ENCODE peak calls at places on chromosomes 1 and 21, in five cellular contexts. J is WTC11, A is HepG2, W is GM12878, P is A549. R is an unnamed sample.

GRCh38 chr1:67041836-67042503 is 12.0 kb downstream of the SLC35D1 start:
- DNase-seq in J (no peak), P (no peak), A (no peak), W (no peak), R (no peak)

GRCh38 chr21:46347203-46347550 is 23.2 kb downstream of the PCNT start:
- DNase-seq in J (no peak), P (no peak), A (no peak), W (no peak), R (no peak)

GRCh38 chr1:3618904-3619671 is 5.7 kb upstream of the TPRG1L start:
- DNase-seq in A (peak; percentile 77), P (peak; percentile 72), J (peak; percentile 78), W (peak; percentile 11), R (peak; percentile 88)

GRCh38 chr1:228345201-228345930 is 61.3 kb downstream of the TRIM11 start:
- DNase-seq in A (no peak), W (no peak), P (no peak), J (peak; percentile 8), R (no peak)

GRCh38 chr1:67336783-67337182 is 29.1 kb downstream of the IL12RB2 start:
- DNase-seq in J (no peak), P (no peak), A (no peak), W (no peak), R (no peak)

GRCh38 chr1:54547601-54548388 is at the start of gene ACOT11:
- DNase-seq in A (peak; percentile 72), P (peak; percentile 36), W (no peak), J (peak; percentile 45), R (peak; percentile 45)

GRCh38 chr21:34909492-34910292 is 139.4 kb downstream of the RUNX1 start:
- DNase-seq in P (no peak), A (no peak), J (no peak), W (no peak), R (peak; percentile 56)

GRCh38 chr1:18535391-18536210 is 54.9 kb downstream of the KLHDC7A start:
- DNase-seq in P (no peak), W (no peak), J (no peak), A (no peak), R (no peak)

GRCh38 chr1:187631381-187631675 is 802.6 kb downstream of the PLA2G4A start:
- DNase-seq in J (no peak), W (no peak), A (no peak), P (no peak), R (no peak)

GRCh38 chr1:111204923-111205723 is 4.7 kb upstream of the DENND2D start:
- DNase-seq in A (no peak), W (no peak), J (no peak), P (no peak), R (no peak)

GRCh38 chr1:25912076-25912831 is 6.0 kb upstream of the STMN1 start:
- DNase-seq in P (no peak), J (no peak), W (no peak), A (no peak), R (no peak)

GRCh38 chr1:247746391-247746935 is 1.5 kb downstream of the OR14A2 start:
- DNase-seq in A (no peak), P (no peak), J (no peak), W (no peak), R (no peak)

GRCh38 chr1:25095635-25096200 is 136.6 kb downstream of the SYF2 start:
- DNase-seq in W (no peak), J (no peak), A (no peak), P (no peak), R (no peak)

GRCh38 chr1:1437033-1437903 is 1.8 kb downstream of the VWA1 start:
- DNase-seq in J (no peak), P (no peak), W (no peak), A (no peak), R (no peak)

GRCh38 chr1:232970508-232970907 is 20.1 kb downstream of the NTPCR start:
- DNase-seq in J (no peak), A (no peak), P (no peak), W (no peak), R (no peak)

GRCh38 chr1:232968965-232969364 is 18.6 kb downstream of the NTPCR start:
- DNase-seq in W (no peak), J (no peak), P (no peak), A (no peak), R (no peak)

GRCh38 chr1:232966663-232967062 is 16.3 kb downstream of the NTPCR start:
- DNase-seq in W (no peak), P (no peak), A (no peak), J (no peak), R (no peak)

GRCh38 chr1:232968396-232968795 is 18.0 kb downstream of the NTPCR start:
- DNase-seq in J (no peak), P (no peak), W (no peak), A (no peak), R (no peak)

DNA sequence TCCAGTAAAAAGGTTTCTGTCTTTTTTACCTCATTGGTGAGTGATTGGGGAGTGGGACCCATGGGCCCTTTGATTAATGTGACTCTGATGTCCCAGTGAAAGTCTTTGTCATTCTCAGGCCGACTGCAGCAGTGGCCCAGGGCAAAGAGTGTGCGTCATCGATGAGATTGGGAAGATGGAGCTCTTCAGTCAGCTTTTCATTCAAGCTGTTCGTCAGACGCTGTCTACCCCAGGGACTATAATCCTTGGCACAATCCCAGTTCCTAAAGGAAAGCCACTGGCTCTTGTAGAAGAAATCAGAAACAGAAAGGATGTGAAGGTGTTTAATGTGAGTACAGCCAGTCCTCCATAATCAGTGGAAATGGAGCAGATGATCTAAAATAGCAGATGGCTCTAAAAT is 19.4 kb downstream of the NTPCR start:
- DNase-seq in P (no peak), A (no peak), W (no peak), J (no peak), R (no peak)
- TF ChIP-seq ESRRA in P (no peak), A (no peak), W (no peak), J (no peak), R (no peak)

GRCh38 chr1:15975805-15976680 is at the start of gene ZBTB17:
- DNase-seq in W (peak; percentile 79), J (peak; percentile 96), A (peak; percentile 85), P (peak; percentile 84), R (peak; percentile 97)

GRCh38 chr1:15973772-15974171 is 2.1 kb downstream of the ZBTB17 start:
- DNase-seq in A (no peak), P (no peak), J (no peak), W (no peak), R (no peak)

GRCh38 chr1:15974855-15975254 is 1.0 kb downstream of the ZBTB17 start:
- DNase-seq in W (no peak), P (no peak), J (no peak), A (no peak), R (no peak)

GRCh38 chr1:15972409-15972808 is 3.5 kb downstream of the ZBTB17 start:
- DNase-seq in A (no peak), J (no peak), P (no peak), W (no peak), R (no peak)

GRCh38 chr1:15975358-15975804 is 520 bp downstream of the ZBTB17 start:
- DNase-seq in A (peak; percentile 53), W (peak; percentile 23), P (peak; percentile 33), J (peak; percentile 72), R (peak; percentile 93)
- TF ChIP-seq ESRRA in A (peak; percentile 4), W (no peak), P (no peak), J (no peak), R (no peak)

GRCh38 chr1:33169290-33170055 is 12.4 kb downstream of the TRIM62 start:
- DNase-seq in J (no peak), W (no peak), P (no peak), A (no peak), R (no peak)
- TF ChIP-seq ESRRA in J (no peak), W (no peak), P (no peak), A (no peak), R (no peak)

DNA sequence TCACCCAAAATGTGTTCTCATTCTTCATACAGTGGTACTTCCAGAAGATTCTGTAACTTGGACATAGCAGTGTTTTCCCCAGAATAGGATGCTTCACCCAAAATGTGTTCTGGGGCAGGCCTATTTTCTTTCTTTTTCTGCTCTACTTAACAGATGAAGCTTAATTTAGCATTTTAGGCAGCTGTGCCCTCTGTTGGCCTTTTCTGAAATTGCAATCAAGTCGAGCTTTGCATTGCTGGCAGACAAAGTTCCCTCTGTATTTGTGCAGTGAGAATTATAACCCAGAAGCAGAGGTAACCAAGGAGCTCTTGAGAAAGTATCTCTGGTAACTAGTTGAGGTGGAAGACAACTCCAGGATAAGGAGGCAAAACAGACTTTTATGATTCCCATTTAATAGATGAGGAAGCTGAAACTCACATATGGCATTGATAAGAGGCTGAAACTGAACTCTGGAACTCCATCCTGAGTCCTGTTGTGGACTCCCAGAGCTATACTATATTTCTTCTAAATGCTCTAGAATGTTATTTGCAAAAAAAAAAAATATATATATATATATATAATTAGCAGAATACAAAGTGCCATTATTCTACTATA is 50.3 kb upstream of the L1TD1 start:
- DNase-seq in A (peak; percentile 39), W (no peak), J (peak; percentile 63), P (peak; percentile 40), R (peak; percentile 16)
- TF ChIP-seq ESRRA in A (no peak), W (no peak), J (no peak), P (no peak), R (no peak)

DNA sequence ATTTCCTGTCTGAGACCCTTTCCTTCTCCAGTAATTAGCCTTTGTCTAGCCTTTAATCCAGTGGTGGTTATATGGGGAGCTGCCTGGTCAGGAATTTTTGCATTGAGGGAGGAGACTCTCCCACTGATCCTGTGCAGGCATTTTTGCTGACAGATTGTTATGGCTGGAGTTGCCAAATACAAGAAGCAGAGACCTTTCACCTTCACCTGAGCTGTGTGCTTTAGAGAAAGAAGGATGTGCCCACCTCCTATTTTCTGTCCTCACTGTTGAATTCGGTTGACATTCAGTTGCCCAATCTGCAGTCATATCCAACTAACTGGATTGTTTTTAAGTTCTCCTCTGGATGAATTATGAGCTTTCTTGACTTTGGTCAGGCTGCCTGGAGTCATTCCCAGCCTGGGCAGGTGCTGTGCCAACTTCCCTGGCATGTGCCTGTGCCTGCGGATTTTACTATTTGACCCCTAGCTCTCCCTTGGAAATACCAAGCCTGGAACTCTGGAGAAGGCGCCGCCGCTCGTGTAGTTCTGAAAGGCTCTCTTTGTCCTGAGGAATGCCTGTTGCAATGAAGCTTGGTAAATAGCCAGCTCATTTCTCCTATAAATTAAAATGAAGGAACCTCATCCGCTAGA is 143.9 kb downstream of the NOS1AP start:
- DNase-seq in W (no peak), A (peak; percentile 86), J (no peak), P (no peak), R (no peak)
- TF ChIP-seq ESRRA in W (no peak), A (no peak), J (no peak), P (no peak), R (no peak)

DNA sequence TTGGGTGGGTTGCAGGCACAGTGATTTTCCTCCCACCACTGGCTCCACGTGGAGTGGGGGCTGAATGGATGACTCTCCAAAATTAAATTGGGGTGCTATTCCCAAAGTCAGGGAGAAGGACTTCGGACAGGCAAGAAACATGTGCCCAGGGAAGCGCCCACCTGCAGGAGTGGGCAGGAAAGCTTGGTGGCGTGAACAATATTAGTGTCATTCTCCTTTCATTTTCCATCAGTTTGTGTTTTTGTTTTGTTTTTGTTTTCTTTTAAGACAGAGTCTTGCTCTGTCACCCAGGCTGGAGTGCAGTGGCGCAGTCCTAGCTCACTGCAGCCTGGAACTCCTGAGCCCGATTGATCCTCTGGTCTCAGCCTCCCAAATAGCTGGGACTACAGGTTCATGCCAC is 30.1 kb downstream of the TOMM20 start:
- DNase-seq in W (no peak), P (no peak), J (no peak), A (no peak), R (no peak)
- TF ChIP-seq ESRRA in W (no peak), P (no peak), J (no peak), A (no peak), R (no peak)